ENCODE peak calls at places on chromosomes 11 and 22, in four cellular contexts. I is BJ, K is progenitor cell of endocrine pancreas, B is BE2C. Y is an unnamed sample.

GRCh38 chr11:78261367-78261766 is 72.6 kb downstream of the USP35 start:
- DNase-seq in I (no peak), K (no peak), B (no peak), Y (no peak)

GRCh38 chr22:47307812-47308211 is 545.4 kb downstream of the TBC1D22A start:
- DNase-seq in B (no peak), K (no peak), I (no peak), Y (no peak)

GRCh38 chr11:28110108-28110838 is 2.1 kb downstream of the METTL15 start:
- DNase-seq in I (no peak), K (peak), B (peak), Y (no peak)

GRCh38 chr11:27444801-27445215 is 27.8 kb downstream of the LGR4 start:
- DNase-seq in B (no peak), K (no peak), I (no peak), Y (no peak)

GRCh38 chr11:114183041-114183511 is 113.1 kb upstream of the NNMT start:
- DNase-seq in K (no peak), I (no peak), B (no peak), Y (no peak)

GRCh38 chr11:2549491-2549875 is 104.7 kb downstream of the KCNQ1 start:
- DNase-seq in B (no peak), K (no peak), I (no peak), Y (no peak)

GRCh38 chr11:71151561-71151960 is 100.8 kb downstream of the SHANK2 start:
- DNase-seq in B (no peak), I (no peak), K (no peak), Y (no peak)

GRCh38 chr11:64225608-64226506 is at the start of the genes NUDT22 and TRPT1:
- DNase-seq in K (peak), I (no peak), B (peak), Y (peak)

GRCh38 chr11:65182258-65183170 is 786 bp downstream of the CAPN1 start:
- DNase-seq in I (no peak), K (peak), B (no peak), Y (no peak)

GRCh38 chr11:108388576-108388975 is 78.8 kb downstream of the C11orf65 start:
- DNase-seq in K (no peak), I (no peak), B (no peak), Y (no peak)

GRCh38 chr11:35969089-35970046 is 25.5 kb downstream of the LDLRAD3 start:
- DNase-seq in B (no peak), K (no peak), I (peak), Y (no peak)

GRCh38 chr11:48237727-48238126 is 7.2 kb upstream of the OR4X2 start:
- DNase-seq in B (no peak), I (no peak), K (no peak), Y (no peak)

GRCh38 chr11:94545641-94546470 is 2.1 kb downstream of the FUT4 start:
- DNase-seq in B (no peak), I (no peak), K (no peak), Y (no peak)

GRCh38 chr11:66477256-66478201 is 2.7 kb upstream of the DPP3 start:
- DNase-seq in I (no peak), B (no peak), K (no peak), Y (no peak)

GRCh38 chr11:76770642-76771445 is 12.3 kb upstream of the TSKU start:
- DNase-seq in B (no peak), K (no peak), I (peak), Y (no peak)

GRCh38 chr11:57425565-57426438 is 1.1 kb downstream of the SLC43A3 start:
- DNase-seq in I (no peak), K (no peak), B (no peak), Y (no peak)

GRCh38 chr22:46055176-46055850 is 78.4 kb upstream of the WNT7B start:
- DNase-seq in I (no peak), K (no peak), B (no peak), Y (no peak)

GRCh38 chr11:69294621-69295078 is 695 bp downstream of the MYEOV start:
- DNase-seq in I (no peak), K (no peak), B (no peak), Y (no peak)

GRCh38 chr11:123069878-123070821 is 8.2 kb upstream of the HSPA8 start:
- DNase-seq in B (no peak), K (no peak), I (no peak), Y (no peak)

GRCh38 chr22:44412136-44412731 is 85.8 kb downstream of the RTL6 start:
- DNase-seq in K (no peak), B (no peak), I (no peak), Y (no peak)

GRCh38 chr11:16925495-16926065 is 88.6 kb downstream of the PLEKHA7 start:
- DNase-seq in B (peak), K (peak), I (no peak), Y (peak)

GRCh38 chr11:61144511-61145179 is 16.6 kb downstream of the VPS37C start:
- DNase-seq in B (no peak), K (no peak), I (no peak), Y (no peak)

GRCh38 chr11:120335928-120336640 is at the start of gene ARHGEF12:
- DNase-seq in B (peak), I (peak), K (peak), Y (peak)
- TF ChIP-seq CTCF in B (peak), I (peak), K (peak), Y (no peak)

GRCh38 chr22:36252754-36253522 is at the start of gene APOL1:
- DNase-seq in K (no peak), B (no peak), I (no peak), Y (no peak)
- TF ChIP-seq CTCF in K (no peak), B (no peak), I (no peak), Y (no peak)

DNA sequence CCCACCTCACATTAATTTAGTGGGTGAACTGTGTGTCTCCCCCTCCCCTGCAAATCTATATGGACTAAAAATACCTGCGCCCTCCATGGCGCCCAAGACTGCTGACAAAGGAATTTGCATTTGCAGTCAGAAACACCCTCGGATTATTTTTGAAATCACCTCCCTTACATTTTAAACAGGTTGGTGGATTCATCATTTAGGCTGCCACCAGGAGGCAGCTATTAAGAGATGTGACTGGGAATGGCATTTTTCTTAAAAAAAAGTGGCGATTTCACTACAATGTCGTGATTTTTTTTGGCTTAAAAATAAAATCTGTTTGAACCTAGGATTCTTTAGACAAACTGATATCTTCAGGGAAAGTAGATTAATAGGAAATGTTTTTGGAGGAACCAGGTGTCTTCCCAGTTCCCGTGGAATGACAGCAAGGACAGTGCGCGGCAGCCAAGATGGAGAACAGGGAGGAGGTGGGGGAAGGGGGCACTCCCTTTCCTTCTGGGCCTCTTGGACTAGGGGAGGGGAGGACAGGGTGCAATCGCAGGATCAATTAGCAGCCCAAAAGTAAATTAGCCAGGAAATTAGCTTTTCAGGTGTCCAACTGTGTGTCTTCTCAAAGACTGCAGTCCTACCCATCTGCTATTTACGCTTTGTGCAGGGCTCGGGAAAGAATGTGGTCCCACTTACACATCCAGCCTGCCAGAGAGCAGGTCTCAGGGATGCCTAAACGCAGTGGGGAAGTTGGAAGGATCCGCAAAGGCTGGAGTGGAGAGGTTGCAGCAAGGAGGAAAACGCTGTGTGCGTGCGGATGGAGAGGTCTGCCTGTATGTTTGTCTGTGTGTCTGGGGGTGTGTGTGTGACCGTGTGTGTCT is 496.4 kb downstream of the NTM start:
- DNase-seq in K (no peak), B (no peak), I (no peak), Y (no peak)
- TF ChIP-seq CTCF in K (peak), B (no peak), I (no peak), Y (peak)

DNA sequence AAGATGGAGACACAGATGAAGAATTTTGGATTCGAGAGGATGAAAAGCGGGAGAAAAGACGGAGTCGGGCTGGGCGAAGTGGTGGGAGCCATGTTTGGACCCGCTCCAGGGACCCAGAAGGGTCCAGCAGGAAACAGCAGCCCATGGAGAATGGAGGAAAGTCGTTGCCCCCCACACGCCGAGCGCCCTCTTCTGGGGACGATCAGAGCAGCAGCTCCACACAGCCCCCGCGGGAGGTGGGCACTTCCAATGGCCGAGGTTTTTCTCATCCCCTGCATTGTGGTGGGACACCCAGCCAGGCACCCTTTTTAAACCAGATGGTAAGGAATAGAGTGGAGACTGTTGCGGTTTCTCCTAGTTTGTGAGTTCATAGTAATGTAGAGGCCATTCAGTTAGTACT is 22.8 kb upstream of the SLC25A18 start:
- DNase-seq in K (no peak), I (no peak), B (no peak), Y (no peak)
- TF ChIP-seq CTCF in K (no peak), I (no peak), B (no peak), Y (no peak)

Y was measured in mesothelial cell of epicardium.